ENCODE peak calls at places on chromosomes 4 and X, in four cellular contexts. One of them, this sample, is unnamed.
A peak's percentile ranks its signal among the peaks of the same experiment; 100 is the strongest.

GRCh38 chr4:29423836-29424721 is 1296.1 kb upstream of the PCDH7 start:
- DNase-seq in transverse colon: no peak
- DNase-seq in endothelial cell of umbilical vein: peak; percentile 13
- DNase-seq in GM23338: no peak
- DNase-seq in this sample: no peak

GRCh38 chr4:121177238-121178137 is 13.4 kb upstream of the TNIP3 start:
- DNase-seq in endothelial cell of umbilical vein: no peak
- DNase-seq in transverse colon: no peak
- DNase-seq in GM23338: peak; percentile 77
- DNase-seq in this sample: no peak

GRCh38 chr4:42172921-42173320 is 20.5 kb upstream of the BEND4 start:
- DNase-seq in GM23338: peak; percentile 12
- DNase-seq in transverse colon: no peak
- DNase-seq in endothelial cell of umbilical vein: no peak
- DNase-seq in this sample: no peak

GRCh38 chr4:185222598-185222997 is 13.2 kb downstream of the SNX25 start:
- DNase-seq in GM23338: no peak
- DNase-seq in transverse colon: no peak
- DNase-seq in endothelial cell of umbilical vein: no peak
- DNase-seq in this sample: no peak

GRCh38 chrX:105495376-105495775 is 274.9 kb upstream of the TEX13A start:
- DNase-seq in endothelial cell of umbilical vein: no peak
- DNase-seq in GM23338: no peak
- DNase-seq in transverse colon: no peak
- DNase-seq in this sample: no peak

GRCh38 chrX:3076416-3076991 is 35.2 kb downstream of the ARSF start:
- DNase-seq in GM23338: peak; percentile 56
- DNase-seq in endothelial cell of umbilical vein: no peak
- DNase-seq in transverse colon: no peak
- DNase-seq in this sample: no peak

GRCh38 chr4:118865091-118865708 is 23.5 kb upstream of the SYNPO2 start:
- DNase-seq in endothelial cell of umbilical vein: peak; percentile 64
- DNase-seq in GM23338: peak; percentile 80
- DNase-seq in transverse colon: peak; percentile 20
- DNase-seq in this sample: no peak

GRCh38 chrX:34300871-34301270 is 168.8 kb upstream of the FAM47A start:
- DNase-seq in transverse colon: no peak
- DNase-seq in endothelial cell of umbilical vein: peak; percentile 69
- DNase-seq in GM23338: peak; percentile 61
- DNase-seq in this sample: no peak

GRCh38 chrX:20947411-20947912 is 426.8 kb upstream of the CNKSR2 start:
- DNase-seq in endothelial cell of umbilical vein: no peak
- DNase-seq in GM23338: peak; percentile 8
- DNase-seq in transverse colon: no peak
- DNase-seq in this sample: no peak

GRCh38 chr4:107312366-107312765 is 276.3 kb upstream of the DKK2 start:
- DNase-seq in transverse colon: no peak
- DNase-seq in endothelial cell of umbilical vein: no peak
- DNase-seq in GM23338: no peak
- DNase-seq in this sample: no peak

GRCh38 chr4:89929425-89930272 is 35.0 kb downstream of the MMRN1 start:
- DNase-seq in transverse colon: no peak
- DNase-seq in endothelial cell of umbilical vein: peak; percentile 50
- DNase-seq in GM23338: no peak
- DNase-seq in this sample: no peak

GRCh38 chr4:113355550-113356371 is 306.3 kb downstream of the ANK2 start:
- DNase-seq in transverse colon: peak; percentile 8
- DNase-seq in endothelial cell of umbilical vein: peak; percentile 11
- DNase-seq in GM23338: no peak
- DNase-seq in this sample: peak; percentile 67

GRCh38 chr4:145213245-145213644 is 32.9 kb upstream of the OTUD4 start:
- DNase-seq in endothelial cell of umbilical vein: no peak
- DNase-seq in GM23338: no peak
- DNase-seq in transverse colon: no peak
- DNase-seq in this sample: no peak

GRCh38 chrX:17580529-17581155 is 156.7 kb upstream of the SCML1 start:
- DNase-seq in transverse colon: no peak
- DNase-seq in GM23338: no peak
- DNase-seq in endothelial cell of umbilical vein: peak; percentile 39
- DNase-seq in this sample: no peak

GRCh38 chrX:9539611-9540387 is 74.9 kb downstream of the TBL1X start:
- DNase-seq in endothelial cell of umbilical vein: no peak
- DNase-seq in transverse colon: no peak
- DNase-seq in GM23338: no peak
- DNase-seq in this sample: no peak

GRCh38 chrX:121365572-121366161 is 318.3 kb downstream of the GLUD2 start:
- DNase-seq in transverse colon: peak; percentile 31
- DNase-seq in endothelial cell of umbilical vein: no peak
- DNase-seq in GM23338: no peak
- DNase-seq in this sample: no peak

GRCh38 chr4:40908297-40908696 is 158.5 kb downstream of the NSUN7 start:
- DNase-seq in endothelial cell of umbilical vein: no peak
- DNase-seq in GM23338: peak; percentile 65
- DNase-seq in transverse colon: peak; percentile 10
- DNase-seq in this sample: peak; percentile 69

GRCh38 chr4:7590205-7590604 is 155.5 kb upstream of the PSAPL1 start:
- DNase-seq in endothelial cell of umbilical vein: no peak
- DNase-seq in GM23338: no peak
- DNase-seq in transverse colon: no peak
- DNase-seq in this sample: no peak

GRCh38 chr4:140980426-140981200 is 152.7 kb downstream of the RNF150 start:
- DNase-seq in endothelial cell of umbilical vein: no peak
- DNase-seq in GM23338: no peak
- DNase-seq in transverse colon: no peak
- DNase-seq in this sample: no peak

GRCh38 chr4:13599159-13599558 is 28.4 kb downstream of the BOD1L1 start:
- DNase-seq in transverse colon: no peak
- DNase-seq in endothelial cell of umbilical vein: no peak
- DNase-seq in GM23338: peak; percentile 77
- DNase-seq in this sample: no peak

GRCh38 chr4:10403633-10404445 is 53.4 kb downstream of the ZNF518B start:
- DNase-seq in endothelial cell of umbilical vein: peak; percentile 60
- DNase-seq in transverse colon: peak; percentile 11
- DNase-seq in GM23338: peak; percentile 70
- DNase-seq in this sample: no peak

GRCh38 chr4:1508161-1509160 is 102.2 kb upstream of the NKX1-1 start:
- DNase-seq in transverse colon: no peak
- DNase-seq in GM23338: no peak
- DNase-seq in endothelial cell of umbilical vein: no peak
- DNase-seq in this sample: no peak

GRCh38 chrX:154485150-154486051 is 1.0 kb downstream of the UBL4A start:
- DNase-seq in GM23338: peak; percentile 17
- DNase-seq in endothelial cell of umbilical vein: no peak
- DNase-seq in transverse colon: no peak
- DNase-seq in this sample: peak; percentile 72

GRCh38 chr4:161448550-161449180 is 715.1 kb downstream of the FSTL5 start:
- DNase-seq in transverse colon: no peak
- DNase-seq in endothelial cell of umbilical vein: peak; percentile 75
- DNase-seq in GM23338: no peak
- DNase-seq in this sample: no peak

GRCh38 chrX:109822861-109823260 is 89.8 kb upstream of the ACSL4 start:
- DNase-seq in GM23338: no peak
- DNase-seq in endothelial cell of umbilical vein: peak; percentile 39
- DNase-seq in transverse colon: no peak
- DNase-seq in this sample: no peak

GRCh38 chr4:175453456-175453855 is 358.6 kb downstream of the GPM6A start:
- DNase-seq in GM23338: no peak
- DNase-seq in transverse colon: no peak
- DNase-seq in endothelial cell of umbilical vein: no peak
- DNase-seq in this sample: no peak

DNA sequence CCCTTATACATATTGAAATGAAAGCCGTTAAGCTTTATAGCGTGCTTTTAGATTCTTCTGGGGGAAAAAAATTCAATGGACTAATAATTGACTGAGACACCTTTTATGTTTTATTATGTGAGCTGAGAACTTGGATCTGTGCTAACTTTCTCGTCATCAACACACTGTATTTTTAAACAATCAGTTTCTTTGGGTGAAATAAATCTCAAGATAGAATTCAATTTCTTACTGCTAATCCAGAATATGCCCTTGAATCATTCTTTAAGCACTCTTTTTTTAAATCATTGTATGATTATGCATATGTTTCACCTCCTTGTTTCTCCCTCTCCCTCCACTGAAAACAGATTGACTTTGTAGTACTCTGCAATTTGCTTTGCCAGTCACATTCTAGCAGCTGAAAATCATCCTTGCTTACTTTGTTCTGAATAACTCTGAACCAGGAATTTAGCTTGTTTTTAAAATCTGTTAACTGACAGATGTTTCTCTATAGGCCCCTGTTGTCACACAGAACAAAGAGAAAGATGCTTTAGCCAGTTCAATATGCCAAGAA is 81.5 kb downstream of the SLIT2 start:
- DNase-seq in GM23338: peak; percentile 33
- DNase-seq in endothelial cell of umbilical vein: no peak
- DNase-seq in transverse colon: no peak
- DNase-seq in this sample: no peak
- TF ChIP-seq POLR2AphosphoS5 in GM23338: no peak
- TF ChIP-seq POLR2AphosphoS5 in endothelial cell of umbilical vein: no peak
- TF ChIP-seq POLR2AphosphoS5 in transverse colon: no peak
- TF ChIP-seq POLR2AphosphoS5 in this sample: no peak

DNA sequence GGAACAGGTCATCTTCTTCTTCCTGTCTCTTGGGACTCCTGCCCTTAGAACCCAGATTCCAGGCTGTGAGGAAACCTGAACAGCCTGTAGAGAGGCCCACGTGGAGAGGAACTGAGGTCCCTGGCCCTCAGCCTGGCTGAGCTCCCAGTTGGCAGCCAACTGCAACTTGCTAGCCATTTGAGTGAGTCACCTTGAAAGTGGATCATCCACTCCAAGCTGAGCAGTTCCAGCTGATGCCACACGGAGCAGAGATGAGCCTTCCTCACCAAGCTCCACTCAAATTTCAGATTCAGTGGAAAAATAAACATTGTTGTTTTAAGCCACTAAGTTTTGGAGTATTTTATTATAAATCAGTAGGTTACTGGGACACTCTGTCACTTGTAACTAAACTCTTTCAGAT is 392.5 kb downstream of the BCOR start:
- DNase-seq in endothelial cell of umbilical vein: peak; percentile 88
- DNase-seq in transverse colon: peak; percentile 58
- DNase-seq in GM23338: peak; percentile 29
- DNase-seq in this sample: no peak
- TF ChIP-seq POLR2AphosphoS5 in endothelial cell of umbilical vein: peak; percentile 49
- TF ChIP-seq POLR2AphosphoS5 in transverse colon: peak; percentile 22
- TF ChIP-seq POLR2AphosphoS5 in GM23338: no peak
- TF ChIP-seq POLR2AphosphoS5 in this sample: peak; percentile 34

DNA sequence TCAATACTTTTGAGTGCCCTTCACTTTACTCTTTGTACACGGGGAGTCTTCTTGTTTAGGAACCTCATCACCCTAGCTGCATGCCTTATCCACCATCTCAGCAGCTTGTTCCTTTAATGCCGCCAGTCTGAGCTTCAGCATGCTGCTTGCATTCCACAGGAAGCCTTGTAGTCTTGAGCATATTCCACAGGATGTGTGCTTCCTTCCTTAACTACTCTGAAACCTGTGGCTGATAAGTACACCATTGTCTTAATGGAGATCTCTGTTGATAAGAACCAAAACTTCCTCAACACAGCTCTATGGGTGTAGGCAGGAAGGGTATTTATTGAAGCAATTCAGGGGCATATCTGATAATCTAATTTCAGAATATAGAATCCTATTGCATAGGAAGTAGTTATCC is 24.4 kb upstream of the CCNI start:
- DNase-seq in transverse colon: no peak
- DNase-seq in endothelial cell of umbilical vein: peak; percentile 83
- DNase-seq in GM23338: no peak
- DNase-seq in this sample: no peak
- TF ChIP-seq POLR2AphosphoS5 in transverse colon: no peak
- TF ChIP-seq POLR2AphosphoS5 in endothelial cell of umbilical vein: peak; percentile 98
- TF ChIP-seq POLR2AphosphoS5 in GM23338: no peak
- TF ChIP-seq POLR2AphosphoS5 in this sample: no peak

GRCh38 chrX:13283512-13283911 is 36.3 kb downstream of the ATXN3L start:
- DNase-seq in endothelial cell of umbilical vein: no peak
- DNase-seq in GM23338: peak; percentile 31
- DNase-seq in transverse colon: no peak
- DNase-seq in this sample: no peak
- TF ChIP-seq POLR2AphosphoS5 in endothelial cell of umbilical vein: no peak
- TF ChIP-seq POLR2AphosphoS5 in GM23338: no peak
- TF ChIP-seq POLR2AphosphoS5 in transverse colon: no peak
- TF ChIP-seq POLR2AphosphoS5 in this sample: no peak

This sample was measured in spleen.